ENCODE peak calls at places on chromosomes 2 and 18, in four cellular contexts. L is psoas muscle, W is fibroblast of lung, V is thoracic aorta. S is an unnamed sample.
A peak's percentile ranks its signal among the peaks of the same experiment; 100 is the strongest.

GRCh38 chr2:37418956-37419355 is 74.5 kb downstream of the QPCT start:
- DNase-seq in W (no peak), V (no peak), L (no peak), S (no peak)

GRCh38 chr2:3102081-3102914 is 275.3 kb downstream of the EIPR1 start:
- DNase-seq in L (no peak), W (no peak), V (no peak), S (no peak)

GRCh38 chr2:190126758-190127157 is 64.2 kb upstream of the MSTN start:
- DNase-seq in V (no peak), L (no peak), W (no peak), S (no peak)

GRCh38 chr2:106963156-106963555 is 77.2 kb upstream of the ST6GAL2 start:
- DNase-seq in L (no peak), V (no peak), W (peak; percentile 63), S (no peak)

GRCh38 chr2:211035548-211036185 is 479.3 kb downstream of the CPS1 start:
- DNase-seq in W (peak; percentile 14), L (no peak), V (no peak), S (no peak)

GRCh38 chr2:69948032-69948962 is 13.1 kb downstream of the ASPRV1 start:
- DNase-seq in W (no peak), V (no peak), L (no peak), S (no peak)

GRCh38 chr2:141967503-141967902 is 163.3 kb downstream of the LRP1B start:
- DNase-seq in V (no peak), W (no peak), L (no peak), S (no peak)

GRCh38 chr2:185291035-185291647 is 447.5 kb upstream of the FSIP2 start:
- DNase-seq in W (peak; percentile 42), V (no peak), L (no peak), S (no peak)

GRCh38 chr2:50347355-50348044 is 684.4 kb downstream of the NRXN1 start:
- DNase-seq in W (peak; percentile 3), V (no peak), L (no peak), S (no peak)

GRCh38 chr2:11128258-11128951 is 26.9 kb upstream of the SLC66A3 start:
- DNase-seq in W (peak; percentile 76), L (no peak), V (no peak), S (no peak)

GRCh38 chr2:70086278-70086837 is 919 bp upstream of the PCBP1 start:
- DNase-seq in L (peak; percentile 90), V (peak; percentile 34), W (peak; percentile 83), S (peak; percentile 49)

GRCh38 chr2:18336975-18337374 is 223.5 kb downstream of the RDH14 start:
- DNase-seq in W (peak; percentile 4), V (no peak), L (no peak), S (no peak)

GRCh38 chr2:46095821-46096220 is 201.4 kb upstream of the EPAS1 start:
- DNase-seq in L (no peak), W (no peak), V (no peak), S (no peak)

GRCh38 chr2:170180031-170180566 is 2.2 kb downstream of the MYO3B start:
- DNase-seq in L (no peak), W (no peak), V (no peak), S (no peak)
- H3K4me1 ChIP-seq in L (no peaks in the 10 kb centered on the region), W (peaks cover 6% of the 10 kb centered on the region), V (no peaks in the 10 kb centered on the region), S (peaks cover 3% of the 10 kb centered on the region)

GRCh38 chr2:196172976-196173375 is 1.6 kb upstream of the STK17B start:
- DNase-seq in L (no peak), V (no peak), W (no peak), S (no peak)
- H3K4me1 ChIP-seq in L (peaks cover 7% of the 10 kb centered on the region), V (peaks cover 13% of the 10 kb centered on the region), W (no peaks in the 10 kb centered on the region), S (peaks cover 8% of the 10 kb centered on the region)

GRCh38 chr2:156338578-156338977 is 6.1 kb upstream of the NR4A2 start:
- DNase-seq in L (no peak), V (no peak), W (no peak), S (no peak)
- H3K4me1 ChIP-seq in L (peaks cover 44% of the 10 kb centered on the region), V (peaks cover 41% of the 10 kb centered on the region), W (peaks cover 3% of the 10 kb centered on the region), S (peaks cover 16% of the 10 kb centered on the region)

GRCh38 chr2:200950378-200950777 is 13.1 kb downstream of the ORC2 start:
- DNase-seq in L (no peak), W (no peak), V (no peak), S (no peak)
- H3K4me1 ChIP-seq in L (no peaks in the 10 kb centered on the region), W (no peaks in the 10 kb centered on the region), V (no peaks in the 10 kb centered on the region), S (no peaks in the 10 kb centered on the region)

GRCh38 chr18:55435592-55435991 is 152.4 kb downstream of the TCF4 start:
- DNase-seq in W (peak; percentile 24), L (no peak), V (no peak), S (no peak)

GRCh38 chr18:55439036-55439435 is 149.0 kb downstream of the TCF4 start:
- DNase-seq in L (no peak), W (no peak), V (no peak), S (no peak)

GRCh38 chr18:55444496-55444895 is 143.5 kb downstream of the TCF4 start:
- DNase-seq in V (no peak), L (no peak), W (peak; percentile 62), S (no peak)

GRCh38 chr18:55442561-55442960 is 145.4 kb downstream of the TCF4 start:
- DNase-seq in V (no peak), W (no peak), L (no peak), S (no peak)

DNA sequence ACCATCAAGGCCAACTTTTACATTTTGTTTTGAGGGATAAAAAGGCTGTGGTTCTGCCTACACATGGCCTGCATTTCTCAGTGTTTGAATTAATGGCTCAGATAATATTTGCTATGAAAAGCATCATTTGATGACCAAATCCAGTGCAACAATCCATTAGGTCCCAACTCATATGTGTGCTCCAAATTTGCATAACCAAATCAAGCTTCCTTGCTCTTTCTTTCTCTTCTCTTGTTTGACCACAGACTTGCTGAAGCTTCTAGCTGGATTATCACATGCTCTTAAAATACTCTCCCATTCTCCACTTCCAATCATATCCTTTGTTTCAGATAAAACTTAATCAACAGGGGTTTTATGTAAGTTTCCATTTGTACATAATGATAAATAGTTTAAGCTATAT is 147.0 kb downstream of the TCF4 start:
- DNase-seq in V (no peak), L (no peak), W (no peak), S (no peak)
- H3K4me1 ChIP-seq in V (no peaks in the 10 kb centered on the region), L (peaks cover 24% of the 10 kb centered on the region), W (no peaks in the 10 kb centered on the region), S (peaks cover 6% of the 10 kb centered on the region)

DNA sequence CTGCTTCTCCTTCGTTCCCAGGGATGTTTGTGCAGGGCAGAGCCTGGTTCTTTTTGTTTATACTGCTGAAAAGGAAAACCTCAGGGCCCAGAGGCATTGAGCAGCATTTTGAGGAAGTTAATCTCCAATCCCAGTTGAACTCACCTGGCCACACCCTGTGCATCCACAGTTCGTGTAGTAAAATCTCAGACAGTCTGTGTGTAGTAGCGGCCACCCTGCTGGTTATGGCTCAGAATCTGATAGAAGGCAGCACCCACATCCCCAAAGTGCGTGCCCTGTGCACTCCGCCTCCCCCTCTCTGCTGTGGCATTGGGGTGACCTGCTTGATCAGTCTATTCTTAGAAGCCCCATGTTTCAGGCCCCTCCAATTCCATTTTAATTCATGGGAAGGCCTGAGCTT is 10.9 kb downstream of the TRIB2 start:
- DNase-seq in W (no peak), V (no peak), L (no peak), S (no peak)
- H3K4me1 ChIP-seq in W (peaks cover 22% of the 10 kb centered on the region), V (peaks cover 66% of the 10 kb centered on the region), L (peaks cover 34% of the 10 kb centered on the region), S (peaks cover 3% of the 10 kb centered on the region)

DNA sequence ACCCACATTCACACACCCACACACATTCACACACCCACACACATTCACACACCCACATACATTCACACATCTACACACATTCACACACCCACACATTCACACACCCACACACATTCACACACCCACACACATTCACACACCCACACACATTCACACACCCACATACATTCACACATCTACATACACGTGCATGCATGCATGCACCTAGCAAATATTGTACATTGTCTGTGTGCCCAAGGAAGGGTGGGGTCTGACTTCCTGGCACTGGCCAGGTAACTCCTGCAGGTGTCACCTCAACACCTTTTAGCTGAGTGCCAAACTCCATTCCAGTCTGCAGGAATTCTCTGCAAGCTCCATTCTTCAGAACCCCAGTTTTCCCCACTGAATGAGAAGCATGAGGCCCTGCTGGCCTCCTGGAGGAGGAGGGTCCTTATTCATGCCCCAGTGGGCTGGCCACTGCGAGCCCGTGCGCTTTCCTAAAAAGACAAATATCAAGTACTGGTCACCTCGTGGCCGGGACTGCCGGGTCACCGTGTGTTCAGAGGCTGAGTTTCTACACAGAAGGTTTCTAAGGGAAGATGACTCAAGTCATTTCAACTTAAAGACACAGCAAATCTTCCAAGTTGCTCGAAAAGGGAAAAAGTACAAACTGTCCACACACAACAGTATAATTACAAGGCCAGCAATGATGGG is 131.5 kb downstream of the HDAC4 start:
- DNase-seq in V (no peak), W (no peak), L (no peak), S (no peak)
- H3K4me1 ChIP-seq in V (peaks cover 48% of the 10 kb centered on the region), W (peaks cover 18% of the 10 kb centered on the region), L (peaks cover 98% of the 10 kb centered on the region), S (peaks cover 81% of the 10 kb centered on the region)

DNA sequence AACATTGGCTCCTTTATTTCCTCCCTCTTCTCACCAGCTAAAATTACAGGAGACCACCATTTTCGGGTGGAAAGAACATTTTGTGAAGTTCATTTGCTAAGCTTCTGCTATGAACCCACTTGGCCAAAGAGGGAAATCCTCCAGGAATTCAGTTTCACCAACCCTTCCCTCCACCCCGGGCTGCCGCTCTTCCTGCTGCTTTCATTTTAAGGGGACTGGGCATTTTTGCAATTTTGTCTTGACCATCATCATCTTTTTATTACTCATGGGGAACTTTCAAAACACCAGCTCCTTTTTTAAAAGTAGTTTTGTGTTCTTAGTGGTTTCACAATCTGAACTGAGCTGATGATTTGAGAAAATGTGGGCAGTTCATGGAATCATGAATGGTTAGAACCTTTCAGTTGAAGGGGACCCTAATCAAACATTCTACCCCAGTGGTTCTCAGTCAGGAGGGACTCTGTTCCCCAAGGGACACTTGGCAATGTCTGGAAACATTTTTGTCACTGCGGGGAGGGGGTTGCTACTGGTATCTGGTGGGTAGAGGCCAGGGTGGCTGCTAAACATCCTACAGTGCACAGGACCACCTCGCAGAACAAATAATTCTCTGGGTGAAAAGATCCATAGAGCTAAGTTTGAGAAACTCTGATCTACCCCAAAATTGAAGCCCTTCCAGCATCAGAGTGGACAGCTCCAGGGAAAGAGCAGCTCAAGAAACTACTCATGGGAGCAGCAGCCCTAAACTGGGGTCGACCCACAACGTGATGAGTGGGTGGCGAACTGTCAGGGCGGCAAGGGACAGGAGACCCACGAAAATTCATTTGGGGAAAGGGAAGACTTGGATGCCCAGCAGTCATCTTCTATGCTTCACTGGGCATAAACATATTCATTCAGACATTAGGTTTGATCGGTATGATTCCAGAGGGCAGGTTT is 92.9 kb downstream of the ACKR3 start:
- DNase-seq in L (no peak), V (no peak), W (no peak), S (no peak)
- H3K4me1 ChIP-seq in L (peaks cover 5% of the 10 kb centered on the region), V (peaks cover 45% of the 10 kb centered on the region), W (peaks cover 10% of the 10 kb centered on the region), S (peaks cover 47% of the 10 kb centered on the region)

GRCh38 chr2:61437170-61437569 is 33.7 kb downstream of the USP34 start:
- DNase-seq in W (no peak), L (no peak), V (no peak), S (no peak)

GRCh38 chr2:61435291-61435690 is 35.6 kb downstream of the USP34 start:
- DNase-seq in L (no peak), W (no peak), V (no peak), S (no peak)

GRCh38 chr2:61434314-61434713 is 36.6 kb downstream of the USP34 start:
- DNase-seq in V (no peak), W (no peak), L (peak; percentile 80), S (no peak)

GRCh38 chr2:61433606-61434005 is 37.3 kb downstream of the USP34 start:
- DNase-seq in L (no peak), V (no peak), W (no peak), S (no peak)

DNA sequence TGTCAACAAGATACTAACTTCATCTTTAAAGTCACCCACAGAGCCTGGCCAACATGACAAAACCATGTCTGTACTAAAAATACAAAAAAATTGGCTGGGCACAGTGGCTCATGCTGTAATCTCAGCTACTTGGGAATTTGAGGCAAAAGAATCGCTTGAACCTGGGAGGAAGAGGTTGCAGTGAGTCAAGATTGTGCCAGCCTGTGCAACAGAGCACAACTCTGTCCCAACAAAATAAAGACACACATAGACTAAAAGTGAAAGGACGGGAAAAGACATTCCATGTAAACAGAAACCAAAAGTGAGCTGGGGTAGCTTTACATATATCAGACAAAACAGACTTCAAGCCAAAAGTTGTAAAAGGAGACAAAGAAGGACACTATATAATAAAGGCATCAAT is 34.8 kb downstream of the USP34 start:
- DNase-seq in W (no peak), L (no peak), V (no peak), S (no peak)
- H3K4me1 ChIP-seq in W (no peaks in the 10 kb centered on the region), L (peaks cover 60% of the 10 kb centered on the region), V (peaks cover 35% of the 10 kb centered on the region), S (peaks cover 8% of the 10 kb centered on the region)

S was measured in esophagus squamous epithelium.